ENCODE peak calls at places on chromosomes 6 and 20, in seven cellular contexts. One of them, this sample, is unnamed.

GRCh38 chr6:45714795-45715507 is 300.7 kb downstream of the CLIC5 start:
- DNase-seq in right cardiac atrium: no peak
- DNase-seq in BJ: no peak
- DNase-seq in trophoblast cell: peak; percentile 57
- DNase-seq in prostate gland: peak; percentile 77
- DNase-seq in sigmoid colon: peak; percentile 77
- DNase-seq in naive thymus-derived CD4-positive, alpha-beta T cell: peak; percentile 72
- DNase-seq in this sample: peak; percentile 63

GRCh38 chr20:44029848-44030230 is 115.2 kb downstream of the TOX2 start:
- DNase-seq in right cardiac atrium: no peak
- DNase-seq in BJ: no peak
- DNase-seq in trophoblast cell: no peak
- DNase-seq in prostate gland: no peak
- DNase-seq in sigmoid colon: no peak
- DNase-seq in naive thymus-derived CD4-positive, alpha-beta T cell: no peak
- DNase-seq in this sample: no peak

GRCh38 chr6:98832282-98833100 is 1.9 kb upstream of the POU3F2 start:
- DNase-seq in right cardiac atrium: no peak
- DNase-seq in BJ: peak; percentile 11
- DNase-seq in trophoblast cell: no peak
- DNase-seq in prostate gland: no peak
- DNase-seq in sigmoid colon: peak; percentile 54
- DNase-seq in naive thymus-derived CD4-positive, alpha-beta T cell: no peak
- DNase-seq in this sample: peak; percentile 26

GRCh38 chr6:26322645-26323482 is 42.1 kb upstream of the BTN3A2 start:
- DNase-seq in right cardiac atrium: peak; percentile 33
- DNase-seq in BJ: peak; percentile 77
- DNase-seq in trophoblast cell: peak; percentile 80
- DNase-seq in prostate gland: no peak
- DNase-seq in sigmoid colon: no peak
- DNase-seq in naive thymus-derived CD4-positive, alpha-beta T cell: peak; percentile 84
- DNase-seq in this sample: peak; percentile 74

GRCh38 chr20:16412896-16413295 is 160.4 kb downstream of the KIF16B start:
- DNase-seq in right cardiac atrium: no peak
- DNase-seq in BJ: peak; percentile 5
- DNase-seq in trophoblast cell: no peak
- DNase-seq in prostate gland: no peak
- DNase-seq in sigmoid colon: no peak
- DNase-seq in naive thymus-derived CD4-positive, alpha-beta T cell: no peak
- DNase-seq in this sample: no peak

GRCh38 chr6:80143312-80143960 is 37.0 kb downstream of the BCKDHB start:
- DNase-seq in right cardiac atrium: peak; percentile 84
- DNase-seq in BJ: peak; percentile 46
- DNase-seq in trophoblast cell: no peak
- DNase-seq in prostate gland: peak; percentile 30
- DNase-seq in sigmoid colon: peak; percentile 77
- DNase-seq in naive thymus-derived CD4-positive, alpha-beta T cell: no peak
- DNase-seq in this sample: peak; percentile 90

GRCh38 chr20:14127831-14128230 is 132.5 kb downstream of the MACROD2 start:
- DNase-seq in right cardiac atrium: no peak
- DNase-seq in BJ: no peak
- DNase-seq in trophoblast cell: no peak
- DNase-seq in prostate gland: no peak
- DNase-seq in sigmoid colon: no peak
- DNase-seq in naive thymus-derived CD4-positive, alpha-beta T cell: no peak
- DNase-seq in this sample: no peak

GRCh38 chr20:32980131-32980941 is 23.9 kb downstream of the SUN5 start:
- DNase-seq in right cardiac atrium: peak; percentile 37
- DNase-seq in BJ: no peak
- DNase-seq in trophoblast cell: no peak
- DNase-seq in prostate gland: no peak
- DNase-seq in sigmoid colon: peak; percentile 62
- DNase-seq in naive thymus-derived CD4-positive, alpha-beta T cell: no peak
- DNase-seq in this sample: no peak

GRCh38 chr6:53825514-53826321 is 30.9 kb downstream of the LRRC1 start:
- DNase-seq in right cardiac atrium: no peak
- DNase-seq in BJ: no peak
- DNase-seq in trophoblast cell: no peak
- DNase-seq in prostate gland: no peak
- DNase-seq in sigmoid colon: no peak
- DNase-seq in naive thymus-derived CD4-positive, alpha-beta T cell: no peak
- DNase-seq in this sample: no peak

GRCh38 chr6:128573036-128573435 is 52.6 kb upstream of the PTPRK start:
- DNase-seq in right cardiac atrium: no peak
- DNase-seq in BJ: no peak
- DNase-seq in trophoblast cell: peak; percentile 85
- DNase-seq in prostate gland: no peak
- DNase-seq in sigmoid colon: no peak
- DNase-seq in naive thymus-derived CD4-positive, alpha-beta T cell: no peak
- DNase-seq in this sample: no peak

GRCh38 chr6:133648576-133648975 is 240.3 kb upstream of the TCF21 start:
- DNase-seq in right cardiac atrium: no peak
- DNase-seq in BJ: no peak
- DNase-seq in trophoblast cell: no peak
- DNase-seq in prostate gland: no peak
- DNase-seq in sigmoid colon: no peak
- DNase-seq in naive thymus-derived CD4-positive, alpha-beta T cell: no peak
- DNase-seq in this sample: no peak

GRCh38 chr20:54268941-54269340 is 61.1 kb downstream of the PFDN4 start:
- DNase-seq in right cardiac atrium: no peak
- DNase-seq in BJ: no peak
- DNase-seq in trophoblast cell: peak; percentile 93
- DNase-seq in prostate gland: no peak
- DNase-seq in sigmoid colon: no peak
- DNase-seq in naive thymus-derived CD4-positive, alpha-beta T cell: no peak
- DNase-seq in this sample: no peak

GRCh38 chr20:14582855-14583254 is 245.4 kb upstream of the FLRT3 start:
- DNase-seq in right cardiac atrium: no peak
- DNase-seq in BJ: no peak
- DNase-seq in trophoblast cell: no peak
- DNase-seq in prostate gland: no peak
- DNase-seq in sigmoid colon: no peak
- DNase-seq in naive thymus-derived CD4-positive, alpha-beta T cell: no peak
- DNase-seq in this sample: peak; percentile 58

GRCh38 chr20:46998497-46999190 is 104.0 kb downstream of the EYA2 start:
- DNase-seq in right cardiac atrium: no peak
- DNase-seq in BJ: no peak
- DNase-seq in trophoblast cell: no peak
- DNase-seq in prostate gland: peak; percentile 67
- DNase-seq in sigmoid colon: no peak
- DNase-seq in naive thymus-derived CD4-positive, alpha-beta T cell: no peak
- DNase-seq in this sample: no peak

GRCh38 chr20:43398676-43399324 is 58.9 kb upstream of the SRSF6 start:
- DNase-seq in right cardiac atrium: no peak
- DNase-seq in BJ: no peak
- DNase-seq in trophoblast cell: no peak
- DNase-seq in prostate gland: no peak
- DNase-seq in sigmoid colon: no peak
- DNase-seq in naive thymus-derived CD4-positive, alpha-beta T cell: no peak
- DNase-seq in this sample: no peak

GRCh38 chr6:159578629-159579028 is 114.4 kb downstream of the SOD2 start:
- DNase-seq in right cardiac atrium: no peak
- DNase-seq in BJ: no peak
- DNase-seq in trophoblast cell: no peak
- DNase-seq in prostate gland: no peak
- DNase-seq in sigmoid colon: no peak
- DNase-seq in naive thymus-derived CD4-positive, alpha-beta T cell: no peak
- DNase-seq in this sample: no peak

GRCh38 chr6:112428477-112428876 is 81.3 kb downstream of the RFPL4B start:
- DNase-seq in right cardiac atrium: no peak
- DNase-seq in BJ: no peak
- DNase-seq in trophoblast cell: no peak
- DNase-seq in prostate gland: no peak
- DNase-seq in sigmoid colon: no peak
- DNase-seq in naive thymus-derived CD4-positive, alpha-beta T cell: no peak
- DNase-seq in this sample: no peak

GRCh38 chr6:36336779-36337194 is at the start of gene BNIP5:
- DNase-seq in right cardiac atrium: no peak
- DNase-seq in BJ: no peak
- DNase-seq in trophoblast cell: no peak
- DNase-seq in prostate gland: no peak
- DNase-seq in sigmoid colon: no peak
- DNase-seq in naive thymus-derived CD4-positive, alpha-beta T cell: no peak
- DNase-seq in this sample: no peak

GRCh38 chr20:38751360-38751976 is 3.2 kb downstream of the ACTR5 start:
- DNase-seq in right cardiac atrium: no peak
- DNase-seq in BJ: no peak
- DNase-seq in trophoblast cell: peak; percentile 30
- DNase-seq in prostate gland: no peak
- DNase-seq in sigmoid colon: no peak
- DNase-seq in naive thymus-derived CD4-positive, alpha-beta T cell: peak; percentile 42
- DNase-seq in this sample: no peak

GRCh38 chr6:36235309-36235708 is 34.6 kb upstream of the PNPLA1 start:
- DNase-seq in right cardiac atrium: no peak
- DNase-seq in BJ: no peak
- DNase-seq in trophoblast cell: no peak
- DNase-seq in prostate gland: no peak
- DNase-seq in sigmoid colon: peak; percentile 41
- DNase-seq in naive thymus-derived CD4-positive, alpha-beta T cell: no peak
- DNase-seq in this sample: no peak

GRCh38 chr6:33683051-33683571 is 28.4 kb downstream of the UQCC2 start:
- DNase-seq in right cardiac atrium: no peak
- DNase-seq in BJ: no peak
- DNase-seq in trophoblast cell: no peak
- DNase-seq in prostate gland: no peak
- DNase-seq in sigmoid colon: no peak
- DNase-seq in naive thymus-derived CD4-positive, alpha-beta T cell: no peak
- DNase-seq in this sample: no peak

GRCh38 chr20:62684986-62685385 is 23.6 kb upstream of the NTSR1 start:
- DNase-seq in right cardiac atrium: no peak
- DNase-seq in BJ: no peak
- DNase-seq in trophoblast cell: no peak
- DNase-seq in prostate gland: no peak
- DNase-seq in sigmoid colon: no peak
- DNase-seq in naive thymus-derived CD4-positive, alpha-beta T cell: no peak
- DNase-seq in this sample: no peak

GRCh38 chr20:16476032-16476431 is 97.2 kb downstream of the KIF16B start:
- DNase-seq in right cardiac atrium: no peak
- DNase-seq in BJ: peak; percentile 9
- DNase-seq in trophoblast cell: no peak
- DNase-seq in prostate gland: peak; percentile 8
- DNase-seq in sigmoid colon: no peak
- DNase-seq in naive thymus-derived CD4-positive, alpha-beta T cell: no peak
- DNase-seq in this sample: peak; percentile 24

GRCh38 chr6:158707120-158707519 is 57.3 kb downstream of the SYTL3 start:
- DNase-seq in right cardiac atrium: peak; percentile 39
- DNase-seq in BJ: no peak
- DNase-seq in trophoblast cell: peak; percentile 90
- DNase-seq in prostate gland: no peak
- DNase-seq in sigmoid colon: peak; percentile 83
- DNase-seq in naive thymus-derived CD4-positive, alpha-beta T cell: no peak
- DNase-seq in this sample: no peak

GRCh38 chr6:167235005-167235404 is 56.1 kb upstream of the UNC93A start:
- DNase-seq in right cardiac atrium: no peak
- DNase-seq in BJ: no peak
- DNase-seq in trophoblast cell: no peak
- DNase-seq in prostate gland: no peak
- DNase-seq in sigmoid colon: no peak
- DNase-seq in naive thymus-derived CD4-positive, alpha-beta T cell: no peak
- DNase-seq in this sample: no peak

GRCh38 chr6:157516319-157517026 is 135.5 kb downstream of the ZDHHC14 start:
- DNase-seq in right cardiac atrium: no peak
- DNase-seq in BJ: no peak
- DNase-seq in trophoblast cell: no peak
- DNase-seq in prostate gland: no peak
- DNase-seq in sigmoid colon: no peak
- DNase-seq in naive thymus-derived CD4-positive, alpha-beta T cell: no peak
- DNase-seq in this sample: no peak

GRCh38 chr6:39280247-39280731 is 33.9 kb downstream of the KCNK17 start:
- DNase-seq in right cardiac atrium: peak; percentile 58
- DNase-seq in BJ: no peak
- DNase-seq in trophoblast cell: no peak
- DNase-seq in prostate gland: no peak
- DNase-seq in sigmoid colon: no peak
- DNase-seq in naive thymus-derived CD4-positive, alpha-beta T cell: no peak
- DNase-seq in this sample: no peak

GRCh38 chr6:137680678-137681346 is 186.2 kb upstream of the TNFAIP3 start:
- DNase-seq in right cardiac atrium: no peak
- DNase-seq in BJ: no peak
- DNase-seq in trophoblast cell: no peak
- DNase-seq in prostate gland: no peak
- DNase-seq in sigmoid colon: no peak
- DNase-seq in naive thymus-derived CD4-positive, alpha-beta T cell: no peak
- DNase-seq in this sample: no peak
- H3K4me3 ChIP-seq in right cardiac atrium: no peak overlapping the region
- H3K4me3 ChIP-seq in BJ: no peak overlapping the region
- H3K4me3 ChIP-seq in trophoblast cell: no peak overlapping the region
- H3K4me3 ChIP-seq in prostate gland: no peak overlapping the region
- H3K4me3 ChIP-seq in sigmoid colon: no peak overlapping the region
- H3K4me3 ChIP-seq in naive thymus-derived CD4-positive, alpha-beta T cell: no peak overlapping the region
- H3K4me3 ChIP-seq in this sample: no peak overlapping the region

DNA sequence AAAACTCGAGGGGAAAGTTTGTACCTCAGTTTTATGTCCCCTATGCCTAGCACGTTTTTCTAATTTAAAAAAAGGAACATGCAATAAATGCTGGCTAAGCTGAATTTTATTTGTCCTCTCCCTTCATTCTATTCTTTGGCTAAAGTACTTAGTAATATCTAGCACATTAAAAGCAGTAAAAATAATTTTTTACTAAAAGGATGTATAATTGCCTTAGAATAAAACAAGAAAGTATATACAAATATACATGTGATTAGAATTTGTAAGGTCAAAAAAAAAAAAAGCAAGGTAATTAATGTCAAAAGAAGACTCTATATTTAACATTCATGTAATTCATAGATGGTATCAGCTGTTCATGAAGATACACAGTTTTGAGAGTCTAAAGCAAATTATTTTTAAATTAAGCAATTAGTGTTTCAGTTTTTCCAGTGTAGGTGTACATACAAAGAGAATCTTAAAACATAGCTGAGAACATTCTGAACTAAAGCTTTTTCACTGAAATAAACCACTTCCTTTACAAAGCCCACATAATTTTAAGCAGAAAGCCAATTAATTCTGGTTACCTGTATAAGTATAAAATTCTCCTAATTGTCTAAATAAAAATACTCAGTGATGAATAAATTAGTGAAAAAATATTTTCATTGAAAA is 32.4 kb downstream of the HBS1L start:
- DNase-seq in right cardiac atrium: no peak
- DNase-seq in BJ: no peak
- DNase-seq in trophoblast cell: no peak
- DNase-seq in prostate gland: no peak
- DNase-seq in sigmoid colon: no peak
- DNase-seq in naive thymus-derived CD4-positive, alpha-beta T cell: peak; percentile 16
- DNase-seq in this sample: no peak
- H3K4me3 ChIP-seq in right cardiac atrium: no peak overlapping the region
- H3K4me3 ChIP-seq in BJ: no peak overlapping the region
- H3K4me3 ChIP-seq in trophoblast cell: no peak overlapping the region
- H3K4me3 ChIP-seq in prostate gland: no peak overlapping the region
- H3K4me3 ChIP-seq in sigmoid colon: no peak overlapping the region
- H3K4me3 ChIP-seq in naive thymus-derived CD4-positive, alpha-beta T cell: no peak overlapping the region
- H3K4me3 ChIP-seq in this sample: no peak overlapping the region

GRCh38 chr6:3260296-3260695 is 1.5 kb downstream of the PSMG4 start:
- DNase-seq in right cardiac atrium: no peak
- DNase-seq in BJ: no peak
- DNase-seq in trophoblast cell: no peak
- DNase-seq in prostate gland: no peak
- DNase-seq in sigmoid colon: no peak
- DNase-seq in naive thymus-derived CD4-positive, alpha-beta T cell: no peak
- DNase-seq in this sample: no peak
- H3K4me3 ChIP-seq in right cardiac atrium: no peak overlapping the region
- H3K4me3 ChIP-seq in BJ: no peak overlapping the region
- H3K4me3 ChIP-seq in trophoblast cell: no peak overlapping the region
- H3K4me3 ChIP-seq in prostate gland: no peak overlapping the region
- H3K4me3 ChIP-seq in sigmoid colon: no peak overlapping the region
- H3K4me3 ChIP-seq in naive thymus-derived CD4-positive, alpha-beta T cell: peak overlapping the region; percentile 34
- H3K4me3 ChIP-seq in this sample: no peak overlapping the region

GRCh38 chr6:27332692-27333641 is 20.9 kb upstream of the POM121L2 start:
- DNase-seq in right cardiac atrium: no peak
- DNase-seq in BJ: peak; percentile 1
- DNase-seq in trophoblast cell: peak; percentile 44
- DNase-seq in prostate gland: no peak
- DNase-seq in sigmoid colon: no peak
- DNase-seq in naive thymus-derived CD4-positive, alpha-beta T cell: peak; percentile 73
- DNase-seq in this sample: peak; percentile 20
- H3K4me3 ChIP-seq in right cardiac atrium: peak overlapping the region; percentile 31
- H3K4me3 ChIP-seq in BJ: peak overlapping the region; percentile 32
- H3K4me3 ChIP-seq in trophoblast cell: peak overlapping the region; percentile 72
- H3K4me3 ChIP-seq in prostate gland: no peak overlapping the region
- H3K4me3 ChIP-seq in sigmoid colon: peak overlapping the region; percentile 18
- H3K4me3 ChIP-seq in naive thymus-derived CD4-positive, alpha-beta T cell: peak overlapping the region; percentile 60
- H3K4me3 ChIP-seq in this sample: peak overlapping the region; percentile 53

This sample was measured in skeletal muscle cell.